ENCODE peak calls at places on chromosomes 12 and 14, in five cellular contexts. N, G, X, C and J are unnamed samples.

GRCh38 chr14:91204657-91205056 is 39.8 kb downstream of the GPR68 start:
- DNase-seq in N (no peak), G (no peak), X (no peak), C (no peak), J (no peak)

GRCh38 chr14:58401587-58401986 is 5.9 kb downstream of the TOMM20L start:
- DNase-seq in N (no peak), G (no peak), X (no peak), C (no peak), J (no peak)

GRCh38 chr12:94571556-94571955 is 78.8 kb downstream of the TMCC3 start:
- DNase-seq in N (peak; percentile 68), G (no peak), X (no peak), C (no peak), J (no peak)

GRCh38 chr12:123056053-123056452 is 75.6 kb downstream of the ARL6IP4 start:
- DNase-seq in N (no peak), G (no peak), X (no peak), C (no peak), J (no peak)

GRCh38 chr14:45085004-45085403 is 1.1 kb downstream of the PRPF39 start:
- DNase-seq in N (no peak), G (no peak), X (peak; percentile 52), C (no peak), J (no peak)

GRCh38 chr12:57224973-57225679 is 4.4 kb upstream of the SHMT2 start:
- DNase-seq in N (no peak), G (peak; percentile 80), X (no peak), C (no peak), J (peak; percentile 64)

GRCh38 chr12:70120970-70121369 is 122.3 kb upstream of the CNOT2 start:
- DNase-seq in N (no peak), G (no peak), X (no peak), C (no peak), J (no peak)

GRCh38 chr12:12098689-12099010 is 27.9 kb downstream of the BCL2L14 start:
- DNase-seq in N (no peak), G (no peak), X (no peak), C (no peak), J (no peak)

GRCh38 chr14:71339650-71340415 is 432.6 kb downstream of the PCNX1 start:
- DNase-seq in N (no peak), G (no peak), X (no peak), C (no peak), J (no peak)

GRCh38 chr12:114000861-114001260 is 34.7 kb upstream of the RBM19 start:
- DNase-seq in N (no peak), G (no peak), X (no peak), C (no peak), J (no peak)

GRCh38 chr12:131430158-131430772 is 280.6 kb upstream of the SFSWAP start:
- DNase-seq in N (no peak), G (no peak), X (no peak), C (no peak), J (no peak)

GRCh38 chr12:123973552-123974341 is 732 bp downstream of the ZNF664 start:
- DNase-seq in N (no peak), G (peak; percentile 7), X (peak; percentile 6), C (no peak), J (peak; percentile 46)

GRCh38 chr12:105466901-105467598 is 136.6 kb downstream of the C12orf75 start:
- DNase-seq in N (no peak), G (no peak), X (no peak), C (no peak), J (no peak)

GRCh38 chr12:69511469-69511868 is 41.3 kb downstream of the FRS2 start:
- DNase-seq in N (no peak), G (no peak), X (no peak), C (no peak), J (no peak)

GRCh38 chr14:49954171-49954631 is 61.3 kb downstream of the ARF6 start:
- DNase-seq in N (no peak), G (no peak), X (peak; percentile 91), C (no peak), J (no peak)

GRCh38 chr12:128009108-128009507 is 257.9 kb upstream of the TMEM132C start:
- DNase-seq in N (no peak), G (no peak), X (no peak), C (no peak), J (no peak)

GRCh38 chr12:78406776-78407335 is 457.7 kb upstream of the SYT1 start:
- DNase-seq in N (no peak), G (no peak), X (peak; percentile 16), C (no peak), J (no peak)

GRCh38 chr12:112353389-112353788 is 28.8 kb downstream of the HECTD4 start:
- DNase-seq in N (peak; percentile 21), G (no peak), X (peak; percentile 17), C (no peak), J (no peak)

GRCh38 chr14:36654185-36655053 is 7.2 kb upstream of the PAX9 start:
- DNase-seq in N (no peak), G (no peak), X (no peak), C (no peak), J (no peak)

GRCh38 chr12:3770891-3771290 is 18.0 kb upstream of the CRACR2A start:
- DNase-seq in N (peak; percentile 54), G (no peak), X (peak; percentile 80), C (no peak), J (no peak)

GRCh38 chr12:81517296-81517695 is 241.9 kb downstream of the PPFIA2 start:
- DNase-seq in N (no peak), G (no peak), X (no peak), C (no peak), J (no peak)

GRCh38 chr14:35285168-35285990 is 6.8 kb upstream of the PSMA6 start:
- DNase-seq in N (no peak), G (no peak), X (peak; percentile 5), C (no peak), J (no peak)

GRCh38 chr12:111443086-111443485 is 37.4 kb downstream of the SH2B3 start:
- DNase-seq in N (no peak), G (no peak), X (no peak), C (no peak), J (no peak)

GRCh38 chr12:99767809-99768208 is 120.3 kb downstream of the GARIN6 start:
- DNase-seq in N (peak; percentile 5), G (no peak), X (peak; percentile 34), C (no peak), J (no peak)

GRCh38 chr12:49671051-49671765 is 36.0 kb downstream of the FMNL3 start:
- DNase-seq in N (no peak), G (peak; percentile 63), X (no peak), C (peak; percentile 48), J (peak; percentile 42)

GRCh38 chr12:22687677-22688076 is 62.7 kb downstream of the ETNK1 start:
- DNase-seq in N (no peak), G (no peak), X (peak; percentile 70), C (no peak), J (no peak)

GRCh38 chr14:73613046-73613383 is 698 bp downstream of the ACOT6 start:
- DNase-seq in N (no peak), G (no peak), X (no peak), C (no peak), J (no peak)

GRCh38 chr12:31265722-31266121 is 60.2 kb downstream of the SINHCAF start:
- DNase-seq in N (no peak), G (no peak), X (no peak), C (no peak), J (no peak)

GRCh38 chr12:26863515-26863914 is 30.5 kb upstream of the ITPR2 start:
- DNase-seq in N (no peak), G (no peak), X (no peak), C (no peak), J (no peak)

GRCh38 chr14:73887704-73888459 is 1.2 kb downstream of the ZNF410 start:
- DNase-seq in N (peak; percentile 17), G (no peak), X (no peak), C (no peak), J (no peak)

GRCh38 chr12:106214576-106214975 is 33.2 kb downstream of the CKAP4 start:
- DNase-seq in N (no peak), G (no peak), X (no peak), C (no peak), J (no peak)

GRCh38 chr12:60106207-60106606 is 510.4 kb downstream of the SLC16A7 start:
- DNase-seq in N (peak; percentile 2), G (no peak), X (peak; percentile 25), C (no peak), J (no peak)